ENCODE peak calls at places on chromosome 16, in eight cellular contexts. M is CD4-positive, alpha-beta T cell; H is lung; U is chondrocyte; E is heart left ventricle; K is glutamatergic neuron; C is Calu3; I is endodermal cell. F is an unnamed sample.

GRCh38 chr16:79698341-79698753 is 97.8 kb upstream of the MAF start:
- DNase-seq in M (no peak), H (no peak), U (no peak), E (peak), K (no peak), C (no peak), I (no peak), F (no peak)

GRCh38 chr16:29824589-29825144 is 4.4 kb downstream of the MVP start:
- DNase-seq in M (no peak), H (no peak), U (no peak), E (no peak), K (no peak), C (no peak), I (no peak), F (no peak)

GRCh38 chr16:53922805-53923645 is 219.1 kb downstream of the FTO start:
- DNase-seq in M (no peak), H (no peak), U (no peak), E (no peak), K (no peak), C (no peak), I (no peak), F (no peak)

GRCh38 chr16:14364386-14365199 is 265.5 kb downstream of the PARN start:
- DNase-seq in M (no peak), H (peak), U (no peak), E (no peak), K (no peak), C (peak), I (no peak), F (no peak)

GRCh38 chr16:58264961-58265479 is 29.8 kb downstream of the PRSS54 start:
- DNase-seq in M (no peak), H (no peak), U (no peak), E (no peak), K (no peak), C (peak), I (no peak), F (no peak)

GRCh38 chr16:70018254-70018653 is 67.1 kb downstream of the CLEC18A start:
- DNase-seq in M (peak), H (no peak), U (no peak), E (peak), K (no peak), C (peak), I (peak), F (peak)

GRCh38 chr16:75616541-75617010 is 6.5 kb downstream of the ADAT1 start:
- DNase-seq in M (no peak), H (no peak), U (no peak), E (no peak), K (no peak), C (no peak), I (no peak), F (peak)

GRCh38 chr16:88045820-88046303 is 94.6 kb downstream of the BANP start:
- DNase-seq in M (no peak), H (no peak), U (peak), E (no peak), K (no peak), C (no peak), I (no peak), F (peak)

GRCh38 chr16:80896778-80897177 is 92.4 kb upstream of the CDYL2 start:
- DNase-seq in M (no peak), H (no peak), U (no peak), E (no peak), K (no peak), C (no peak), I (peak), F (no peak)

GRCh38 chr16:50298591-50299507 is 32.5 kb downstream of the ADCY7 start:
- DNase-seq in M (no peak), H (no peak), U (peak), E (no peak), K (no peak), C (no peak), I (peak), F (no peak)

GRCh38 chr16:19771796-19772195 is 53.7 kb downstream of the IQCK start:
- DNase-seq in M (no peak), H (no peak), U (no peak), E (no peak), K (no peak), C (no peak), I (peak), F (no peak)

GRCh38 chr16:30076276-30076791 is 540 bp downstream of the PPP4C start:
- DNase-seq in M (no peak), H (no peak), U (no peak), E (no peak), K (no peak), C (no peak), I (no peak), F (no peak)

GRCh38 chr16:1920727-1921155 is 2.5 kb upstream of the HS3ST6 start:
- DNase-seq in M (no peak), H (peak), U (no peak), E (no peak), K (peak), C (peak), I (peak), F (no peak)

GRCh38 chr16:74758801-74759200 is 15.8 kb downstream of the FA2H start:
- DNase-seq in M (no peak), H (no peak), U (peak), E (no peak), K (no peak), C (no peak), I (no peak), F (no peak)

GRCh38 chr16:74463888-74464287 is 42.6 kb upstream of the CLEC18B start:
- DNase-seq in M (no peak), H (no peak), U (no peak), E (no peak), K (no peak), C (no peak), I (no peak), F (peak)

GRCh38 chr16:67215690-67216089 is 11.2 kb upstream of the TMEM208 start:
- DNase-seq in M (no peak), H (no peak), U (no peak), E (no peak), K (no peak), C (no peak), I (no peak), F (no peak)

GRCh38 chr16:9846362-9847099 is 335.7 kb downstream of the GRIN2A start:
- DNase-seq in M (no peak), H (no peak), U (no peak), E (no peak), K (no peak), C (peak), I (no peak), F (no peak)

GRCh38 chr16:59905628-59906027 is 1171.5 kb upstream of the GOT2 start:
- DNase-seq in M (no peak), H (no peak), U (no peak), E (no peak), K (no peak), C (no peak), I (no peak), F (no peak)

GRCh38 chr16:57169327-57169726 is 16.5 kb downstream of the PSME3IP1 start:
- DNase-seq in M (no peak), H (no peak), U (no peak), E (no peak), K (no peak), C (no peak), I (no peak), F (no peak)

GRCh38 chr16:57166951-57167350 is 18.9 kb downstream of the PSME3IP1 start:
- DNase-seq in M (no peak), H (peak), U (no peak), E (no peak), K (no peak), C (no peak), I (no peak), F (no peak)

GRCh38 chr16:57165923-57166322 is 19.9 kb downstream of the PSME3IP1 start:
- DNase-seq in M (no peak), H (no peak), U (no peak), E (no peak), K (no peak), C (no peak), I (no peak), F (no peak)

GRCh38 chr16:57167537-57167936 is 18.3 kb downstream of the PSME3IP1 start:
- DNase-seq in M (no peak), H (no peak), U (no peak), E (no peak), K (no peak), C (no peak), I (no peak), F (no peak)

DNA sequence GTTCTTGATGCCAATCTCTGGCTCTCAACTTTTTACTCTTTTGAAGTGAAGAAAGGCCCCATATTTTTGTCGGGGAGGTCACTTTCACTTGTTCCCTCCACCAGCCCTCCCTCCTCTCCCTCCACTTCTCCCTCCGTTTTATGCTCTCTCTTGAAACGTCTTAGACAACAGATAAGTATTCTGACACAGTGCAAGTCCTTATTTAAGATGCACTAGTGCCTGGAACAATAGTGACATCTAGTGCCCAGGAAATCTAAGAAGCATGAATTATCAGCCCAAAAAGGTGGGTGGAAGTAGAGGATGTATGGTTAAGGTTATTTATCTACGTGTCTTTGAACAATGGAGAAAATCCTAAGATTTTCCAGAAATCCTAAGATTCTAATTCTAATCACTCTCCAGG is 17.9 kb downstream of the PSME3IP1 start:
- DNase-seq in M (no peak), H (no peak), U (no peak), E (no peak), K (no peak), C (no peak), I (no peak), F (peak)
- TF ChIP-seq CTCF in M (peak), H (peak), U (peak), E (peak), K (no peak), C (peak), I (peak), F (peak)

GRCh38 chr16:85961988-85962915 is 63.3 kb downstream of the IRF8 start:
- DNase-seq in M (no peak), H (no peak), U (no peak), E (no peak), K (no peak), C (no peak), I (no peak), F (no peak)
- TF ChIP-seq CTCF in M (no peak), H (no peak), U (no peak), E (no peak), K (no peak), C (no peak), I (peak), F (no peak)

GRCh38 chr16:83138976-83139690 is 512.4 kb downstream of the CDH13 start:
- DNase-seq in M (no peak), H (no peak), U (no peak), E (no peak), K (no peak), C (no peak), I (no peak), F (no peak)
- TF ChIP-seq CTCF in M (no peak), H (no peak), U (no peak), E (no peak), K (no peak), C (no peak), I (no peak), F (no peak)

DNA sequence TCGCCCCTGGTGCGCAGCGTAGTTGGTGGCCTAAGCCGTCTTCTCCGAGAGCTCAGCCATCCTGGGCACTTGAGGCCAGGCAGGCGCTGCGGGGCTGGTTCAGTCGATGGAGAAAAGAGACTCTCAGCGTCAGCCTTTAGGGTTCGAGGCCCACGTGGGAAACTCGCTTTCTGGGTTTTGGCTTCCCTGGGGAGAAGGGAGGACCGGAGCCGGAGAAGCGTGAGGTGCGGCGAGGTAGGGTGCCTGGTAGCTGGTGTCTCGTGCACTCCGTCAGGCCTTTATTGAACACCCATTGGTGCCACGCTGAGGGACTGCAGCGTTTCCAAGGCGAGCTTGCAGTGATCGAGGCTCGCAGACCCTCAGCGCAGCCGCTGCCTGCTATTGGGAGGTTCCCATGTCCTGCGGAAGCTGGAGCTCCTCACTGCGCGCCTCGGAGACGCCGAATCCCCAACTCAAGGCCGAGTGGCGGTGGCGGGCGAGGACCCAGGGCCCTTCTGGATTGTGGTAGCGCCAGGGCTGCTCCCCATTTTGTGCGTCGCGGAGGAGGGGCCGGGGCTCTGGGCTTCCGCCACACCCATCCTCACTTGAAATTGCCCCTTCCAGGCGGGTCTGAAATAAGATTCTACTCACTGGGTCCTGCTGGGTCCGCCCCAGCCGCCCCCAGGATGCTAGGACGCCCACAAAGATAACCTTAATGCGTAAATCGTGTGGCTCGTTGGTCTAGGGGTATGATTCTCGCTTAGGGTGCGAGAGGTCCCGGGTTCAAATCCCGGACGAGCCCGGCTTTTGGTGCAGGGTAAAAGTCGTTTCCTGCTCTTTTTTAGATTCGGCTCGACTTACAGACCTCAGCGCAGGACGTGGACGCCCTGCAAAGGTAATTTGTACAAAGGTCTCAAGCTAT is 1.2 kb downstream of the OR1F1 start:
- DNase-seq in M (no peak), H (no peak), U (no peak), E (no peak), K (peak), C (peak), I (peak), F (peak)
- TF ChIP-seq CTCF in M (no peak), H (no peak), U (no peak), E (no peak), K (no peak), C (no peak), I (no peak), F (no peak)

GRCh38 chr16:68749424-68749823 is 12.3 kb downstream of the CDH1 start:
- DNase-seq in M (no peak), H (no peak), U (no peak), E (no peak), K (no peak), C (peak), I (peak), F (no peak)
- TF ChIP-seq CTCF in M (no peak), H (no peak), U (no peak), E (no peak), K (no peak), C (no peak), I (peak), F (peak)

GRCh38 chr16:4411684-4412083 is 4.7 kb downstream of the CORO7 start:
- DNase-seq in M (no peak), H (no peak), U (no peak), E (peak), K (peak), C (no peak), I (no peak), F (no peak)

GRCh38 chr16:4408323-4408690 is 8.1 kb downstream of the CORO7 start:
- DNase-seq in M (no peak), H (no peak), U (no peak), E (no peak), K (no peak), C (no peak), I (no peak), F (no peak)

GRCh38 chr16:4410335-4411075 is 5.9 kb downstream of the CORO7 start:
- DNase-seq in M (no peak), H (no peak), U (no peak), E (no peak), K (no peak), C (no peak), I (no peak), F (no peak)

GRCh38 chr16:4407543-4408322 is 8.7 kb downstream of the CORO7 start:
- DNase-seq in M (no peak), H (no peak), U (peak), E (no peak), K (no peak), C (no peak), I (no peak), F (no peak)

GRCh38 chr16:4409081-4409932 is 7.1 kb downstream of the CORO7 start:
- DNase-seq in M (no peak), H (no peak), U (peak), E (no peak), K (no peak), C (no peak), I (no peak), F (no peak)
- TF ChIP-seq CTCF in M (no peak), H (no peak), U (peak), E (peak), K (no peak), C (no peak), I (peak), F (no peak)

GRCh38 chr16:27867122-27868110 is 196.1 kb downstream of the GSG1L start:
- DNase-seq in M (no peak), H (peak), U (no peak), E (peak), K (peak), C (peak), I (peak), F (peak)
- TF ChIP-seq CTCF in M (peak), H (no peak), U (peak), E (peak), K (peak), C (peak), I (peak), F (peak)

F was measured in GM13977.